ENCODE peak calls at places on chromosomes 5 and 9, in five cellular contexts. K is K562, I is SK-N-SH, X is HepG2, L is GM12878. Y is an unnamed sample.

GRCh38 chr5:170306381-170306790 is 8.8 kb upstream of the LCP2 start:
- DNase-seq in K (peak; percentile 70), I (no peak), X (no peak), L (no peak), Y (peak; percentile 31)

GRCh38 chr9:94672811-94673487 is 33.6 kb upstream of the FBP1 start:
- DNase-seq in K (no peak), I (no peak), X (no peak), L (no peak), Y (no peak)

GRCh38 chr5:72598461-72599433 is 91.5 kb upstream of the ZNF366 start:
- DNase-seq in K (no peak), I (no peak), X (peak; percentile 60), L (no peak), Y (no peak)

GRCh38 chr9:131654857-131655577 is 84.9 kb downstream of the RAPGEF1 start:
- DNase-seq in K (no peak), I (no peak), X (peak; percentile 85), L (no peak), Y (no peak)

GRCh38 chr5:168422431-168422830 is 63.8 kb upstream of the RARS1 start:
- DNase-seq in K (no peak), I (no peak), X (peak; percentile 30), L (no peak), Y (no peak)

GRCh38 chr5:14449052-14449661 is 132.4 kb upstream of the OTULINL start:
- DNase-seq in K (no peak), I (peak; percentile 60), X (no peak), L (no peak), Y (no peak)

GRCh38 chr9:4489919-4490704 is at the start of gene SLC1A1:
- DNase-seq in K (no peak), I (peak; percentile 85), X (no peak), L (peak; percentile 55), Y (peak; percentile 45)

GRCh38 chr5:33281507-33281906 is 159.3 kb upstream of the TARS1 start:
- DNase-seq in K (no peak), I (no peak), X (no peak), L (no peak), Y (no peak)

GRCh38 chr5:178453224-178453623 is 137.0 kb downstream of the COL23A1 start:
- DNase-seq in K (peak; percentile 45), I (no peak), X (no peak), L (no peak), Y (no peak)

GRCh38 chr5:140131967-140132409 is 6.3 kb downstream of the IGIP start:
- DNase-seq in K (no peak), I (no peak), X (no peak), L (no peak), Y (no peak)

GRCh38 chr5:173888473-173889135 is 455 bp downstream of the CPEB4 start:
- DNase-seq in K (peak; percentile 25), I (peak; percentile 49), X (no peak), L (no peak), Y (no peak)

GRCh38 chr9:92661127-92661526 is 8.8 kb downstream of the IPPK start:
- DNase-seq in K (no peak), I (no peak), X (no peak), L (no peak), Y (no peak)

GRCh38 chr5:164392531-164392930 is 887.1 kb downstream of the MAT2B start:
- DNase-seq in K (no peak), I (no peak), X (no peak), L (no peak), Y (no peak)

GRCh38 chr5:110109685-110110084 is 420.0 kb downstream of the MAN2A1 start:
- DNase-seq in K (no peak), I (no peak), X (peak; percentile 36), L (no peak), Y (no peak)

GRCh38 chr9:92807031-92807756 is 42.6 kb upstream of the BICD2 start:
- DNase-seq in K (no peak), I (peak; percentile 44), X (no peak), L (no peak), Y (no peak)

GRCh38 chr9:136943291-136944093 is 1.0 kb downstream of the FBXW5 start:
- DNase-seq in K (peak; percentile 73), I (peak; percentile 79), X (no peak), L (no peak), Y (peak; percentile 48)

GRCh38 chr9:86357091-86357866 is 3.1 kb upstream of the TUT7 start:
- DNase-seq in K (no peak), I (no peak), X (no peak), L (no peak), Y (no peak)

GRCh38 chr9:33751536-33752129 is 43.7 kb upstream of the PRSS3 start:
- DNase-seq in K (no peak), I (no peak), X (no peak), L (no peak), Y (no peak)

GRCh38 chr9:33752130-33752637 is 43.2 kb upstream of the PRSS3 start:
- DNase-seq in K (no peak), I (no peak), X (peak; percentile 76), L (no peak), Y (no peak)

GRCh38 chr9:33750307-33750838 is 45.0 kb upstream of the PRSS3 start:
- DNase-seq in K (no peak), I (peak; percentile 85), X (no peak), L (no peak), Y (no peak)

GRCh38 chr9:33750839-33751339 is 44.5 kb upstream of the PRSS3 start:
- DNase-seq in K (no peak), I (peak; percentile 76), X (no peak), L (no peak), Y (no peak)

DNA sequence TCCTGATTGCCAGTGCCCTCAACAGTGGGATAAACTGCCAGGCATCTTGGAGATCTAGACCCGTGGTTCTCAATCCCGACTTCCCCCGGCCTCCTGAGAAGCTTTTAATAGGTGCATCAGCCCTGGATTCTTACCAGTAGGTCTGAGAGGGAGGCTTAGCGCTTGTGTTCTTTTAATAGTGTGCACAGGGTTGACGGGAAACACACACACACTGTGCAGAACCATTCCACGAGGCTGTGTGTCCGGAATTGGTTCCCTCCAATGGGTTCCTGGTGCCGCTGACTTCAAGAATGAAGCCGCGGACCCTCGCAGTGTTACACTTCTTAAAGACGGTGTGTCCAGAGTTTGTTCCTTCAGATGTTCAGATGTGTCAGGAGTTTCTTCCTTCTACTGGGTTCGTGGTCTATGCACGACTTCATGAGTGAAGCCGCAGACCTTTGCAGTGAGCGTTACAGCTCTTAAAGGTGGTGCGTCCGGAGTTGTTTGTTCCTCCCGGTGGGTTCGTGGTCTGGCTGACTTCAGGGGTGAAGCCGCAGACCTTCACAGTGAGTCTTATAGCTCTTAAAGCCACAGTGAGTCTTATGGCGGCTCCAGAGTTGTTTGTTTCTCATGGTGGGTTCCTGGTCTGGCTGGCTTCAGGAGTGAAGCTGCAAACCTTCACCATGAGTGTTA is 46.6 kb upstream of the PRSS3 start:
- DNase-seq in K (no peak), I (no peak), X (no peak), L (no peak), Y (no peak)
- TF ChIP-seq FOXM1 in K (no peak), I (no peak), X (no peak), L (no peak), Y (no peak)

GRCh38 chr5:141832131-141832530 is 46.1 kb downstream of the PCDH1 start:
- DNase-seq in K (no peak), I (no peak), X (no peak), L (no peak), Y (no peak)
- TF ChIP-seq FOXM1 in K (no peak), I (no peak), X (no peak), L (no peak), Y (no peak)

GRCh38 chr5:136053336-136054121 is 24.7 kb downstream of the TGFBI start:
- DNase-seq in K (peak; percentile 17), I (no peak), X (peak; percentile 99), L (no peak), Y (no peak)
- TF ChIP-seq FOXM1 in K (no peak), I (peak; percentile 69), X (no peak), L (no peak), Y (no peak)

DNA sequence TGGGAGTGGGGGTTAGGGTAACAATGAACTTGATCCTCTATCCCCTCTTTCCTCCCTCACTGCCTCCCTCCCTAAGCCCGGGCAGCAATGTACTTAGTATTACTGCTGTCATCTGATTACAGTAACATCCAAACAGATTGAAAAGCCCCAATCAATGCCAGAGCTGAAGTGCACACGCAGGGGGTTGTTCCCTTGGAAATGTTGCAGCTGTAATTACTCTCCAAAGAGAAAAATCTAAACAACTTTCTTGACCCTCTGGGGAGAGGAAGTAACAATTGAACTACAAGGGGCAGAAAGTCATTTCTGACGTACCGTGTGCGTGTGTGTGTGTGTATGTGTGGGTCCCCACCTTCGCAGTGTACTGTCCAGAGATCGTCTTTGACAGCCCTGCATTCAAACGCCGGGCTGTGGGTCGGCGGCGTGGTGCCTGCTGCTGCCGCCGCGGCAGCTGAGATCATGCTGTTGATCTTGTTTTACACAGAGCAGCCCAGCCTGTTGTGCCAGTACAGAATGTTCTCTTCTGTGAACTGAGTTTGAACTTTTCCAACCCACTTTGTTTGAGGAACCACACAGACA is 66.0 kb upstream of the KLF9 start:
- DNase-seq in K (no peak), I (peak; percentile 57), X (no peak), L (no peak), Y (no peak)
- TF ChIP-seq FOXM1 in K (no peak), I (no peak), X (no peak), L (no peak), Y (no peak)